ENCODE peak calls at places on chromosomes 16 and 17, in six cellular contexts. O, X, A, D, W and F are unnamed samples.

GRCh38 chr16:73172621-73173312 is 124.8 kb upstream of the ZFHX3 start:
- DNase-seq in A (peak; percentile 23), X (peak; percentile 93), O (peak; percentile 98), W (peak; percentile 93), D (no peak), F (peak; percentile 89)

GRCh38 chr16:1542166-1542500 is 8.7 kb downstream of the TMEM204 start:
- DNase-seq in O (no peak), X (no peak), D (no peak), W (no peak), A (no peak), F (no peak)

GRCh38 chr17:69732272-69732671 is 317.8 kb downstream of the MAP2K6 start:
- DNase-seq in W (no peak), A (no peak), X (no peak), O (peak; percentile 51), D (no peak), F (no peak)

GRCh38 chr17:50620848-50621247 is 13.8 kb upstream of the ABCC3 start:
- DNase-seq in W (no peak), X (no peak), A (no peak), D (no peak), O (no peak), F (no peak)

GRCh38 chr17:55421179-55421934 is at the start of gene MMD:
- DNase-seq in X (no peak), O (no peak), D (no peak), W (peak; percentile 68), A (no peak), F (no peak)

GRCh38 chr16:1197237-1197866 is 27.7 kb downstream of the TPSG1 start:
- DNase-seq in W (no peak), O (no peak), D (no peak), A (no peak), X (no peak), F (no peak)

GRCh38 chr16:58306327-58306726 is 11.5 kb upstream of the PRSS54 start:
- DNase-seq in X (no peak), O (peak; percentile 31), D (peak; percentile 73), A (peak; percentile 28), W (peak; percentile 64), F (peak; percentile 38)

GRCh38 chr16:66224186-66224585 is 142.3 kb upstream of the CDH5 start:
- DNase-seq in X (no peak), A (no peak), O (no peak), D (no peak), W (no peak), F (no peak)

GRCh38 chr16:85163278-85164112 is 51.2 kb upstream of the CIBAR2 start:
- DNase-seq in O (no peak), A (no peak), D (no peak), X (peak; percentile 14), W (no peak), F (no peak)

GRCh38 chr17:81090361-81091133 is 55.6 kb downstream of the BAIAP2 start:
- DNase-seq in A (peak; percentile 36), O (peak; percentile 32), W (peak; percentile 66), X (no peak), D (peak; percentile 25), F (peak; percentile 87)

GRCh38 chr16:5490499-5490898 is 392.9 kb upstream of the EEF2KMT start:
- DNase-seq in D (peak; percentile 61), A (peak; percentile 13), O (no peak), X (no peak), W (peak; percentile 70), F (no peak)

GRCh38 chr17:72940511-72940910 is 152.0 kb downstream of the SLC39A11 start:
- DNase-seq in D (no peak), X (no peak), O (no peak), W (no peak), A (no peak), F (no peak)

GRCh38 chr16:11992594-11993524 is 16.3 kb downstream of the SNX29 start:
- DNase-seq in X (peak; percentile 14), W (no peak), A (no peak), O (no peak), D (no peak), F (no peak)

GRCh38 chr16:89658221-89658879 is 714 bp downstream of the SPATA33 start:
- DNase-seq in W (no peak), A (no peak), O (no peak), D (peak; percentile 38), X (peak; percentile 91), F (peak; percentile 18)

GRCh38 chr17:51351890-51352289 is 91.5 kb downstream of the UTP18 start:
- DNase-seq in X (no peak), W (peak; percentile 18), D (no peak), O (peak; percentile 77), A (no peak), F (no peak)

GRCh38 chr17:19766016-19766415 is 17.9 kb upstream of the ALDH3A1 start:
- DNase-seq in X (no peak), A (no peak), D (no peak), W (no peak), O (no peak), F (no peak)

GRCh38 chr16:14186007-14186953 is 115.2 kb downstream of the MRTFB start:
- DNase-seq in X (no peak), W (no peak), O (peak; percentile 80), A (no peak), D (peak; percentile 3), F (peak; percentile 79)

GRCh38 chr16:4032768-4033167 is 83.5 kb downstream of the ADCY9 start:
- DNase-seq in W (peak; percentile 81), D (no peak), X (peak; percentile 86), A (no peak), O (peak; percentile 64), F (no peak)

GRCh38 chr17:60229189-60229802 is 79.5 kb downstream of the CA4 start:
- DNase-seq in A (no peak), D (no peak), O (peak; percentile 14), W (peak; percentile 6), X (peak; percentile 38), F (peak; percentile 17)

GRCh38 chr17:44736551-44737240 is 22.1 kb upstream of the ADAM11 start:
- DNase-seq in W (no peak), A (no peak), X (no peak), O (no peak), D (no peak), F (no peak)

GRCh38 chr16:4944333-4945281 is 7.7 kb upstream of the PPL start:
- DNase-seq in O (peak; percentile 99), X (peak; percentile 98), A (peak; percentile 100), D (no peak), W (peak; percentile 74), F (peak; percentile 98)

GRCh38 chr16:49547448-49547847 is 173.8 kb downstream of the C16orf78 start:
- DNase-seq in X (no peak), W (no peak), A (no peak), O (no peak), D (no peak), F (no peak)

GRCh38 chr16:19853973-19854876 is 30.4 kb downstream of the GPRC5B start:
- DNase-seq in D (no peak), A (no peak), X (no peak), O (peak; percentile 13), W (no peak), F (no peak)

DNA sequence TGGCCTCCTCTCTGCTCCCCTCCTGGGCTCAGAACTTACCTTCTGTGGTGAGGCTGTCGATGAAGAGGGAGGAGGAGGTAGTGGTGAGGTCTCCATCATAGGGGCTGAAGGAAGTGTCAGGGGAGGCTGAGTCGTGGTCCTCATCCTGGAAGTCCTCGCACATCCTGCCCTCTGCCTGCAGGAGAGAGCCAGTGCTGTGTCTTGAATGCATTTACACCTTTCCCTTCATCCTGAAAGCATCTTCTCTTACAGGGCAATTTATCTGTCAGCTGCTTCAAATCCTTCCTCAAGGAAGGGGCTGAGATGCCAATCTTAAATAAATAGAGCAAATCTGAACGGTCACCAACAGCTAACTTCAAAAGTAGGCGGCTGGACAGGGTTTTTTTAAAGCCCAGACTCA is 73.6 kb downstream of the PLXDC1 start:
- DNase-seq in W (no peak), A (no peak), D (no peak), X (no peak), O (no peak), F (no peak)
- TF ChIP-seq CTCF in W (no peak), A (peak; percentile 17), D (no peak), X (no peak), O (no peak), F (peak; percentile 16)

GRCh38 chr17:4900231-4901107 is 1.1 kb downstream of the C17orf107 start:
- DNase-seq in D (peak; percentile 62), W (peak; percentile 21), X (peak; percentile 80), O (no peak), A (no peak), F (no peak)

GRCh38 chr17:4903051-4903818 is at the start of gene CHRNE:
- DNase-seq in O (peak; percentile 84), A (peak; percentile 83), D (peak; percentile 87), X (peak; percentile 85), W (peak; percentile 95), F (peak; percentile 79)

GRCh38 chr17:4901108-4901647 is 1.7 kb downstream of the CHRNE start:
- DNase-seq in O (no peak), W (no peak), X (peak; percentile 55), D (no peak), A (no peak), F (no peak)

GRCh38 chr17:4901648-4902344 is 1.1 kb downstream of the CHRNE start:
- DNase-seq in O (no peak), X (peak; percentile 90), A (no peak), D (no peak), W (peak; percentile 25), F (no peak)

GRCh38 chr17:4902540-4902939 is 358 bp downstream of the CHRNE start:
- DNase-seq in X (peak; percentile 68), D (no peak), W (no peak), A (no peak), O (no peak), F (no peak)
- H3K4me3 ChIP-seq in X (no peak overlapping the region), D (no peak overlapping the region), W (no peak overlapping the region), A (no peak overlapping the region), O (no peak overlapping the region), F (no peak overlapping the region)

GRCh38 chr17:78689029-78689428 is 93.0 kb downstream of the CYTH1 start:
- DNase-seq in W (no peak), X (no peak), D (peak; percentile 51), A (no peak), O (no peak), F (no peak)
- TF ChIP-seq CTCF in W (no peak), X (no peak), D (peak; percentile 40), A (no peak), O (no peak), F (no peak)

DNA sequence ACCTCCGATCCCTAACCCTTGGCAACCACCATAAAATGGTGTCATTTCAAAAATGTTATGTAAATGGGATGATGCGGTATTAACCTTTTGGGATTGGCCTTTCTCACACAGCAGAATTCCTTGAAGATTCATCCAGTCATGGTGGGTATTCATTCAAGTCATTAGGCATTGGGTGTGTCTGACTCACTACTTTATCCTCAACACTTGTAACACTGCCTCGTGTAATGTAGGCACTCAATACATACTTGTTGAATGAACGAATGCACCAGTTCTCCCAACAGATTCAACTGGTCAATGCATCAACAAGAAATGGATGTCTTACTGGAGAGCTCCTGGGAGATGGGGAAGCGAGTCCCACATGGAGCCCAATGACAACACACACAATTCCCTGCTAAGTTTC is 21.8 kb upstream of the GAN start:
- DNase-seq in O (no peak), D (no peak), A (no peak), X (no peak), W (no peak), F (no peak)
- H3K4me3 ChIP-seq in O (no peak overlapping the region), D (no peak overlapping the region), A (no peak overlapping the region), X (no peak overlapping the region), W (no peak overlapping the region), F (no peak overlapping the region)

DNA sequence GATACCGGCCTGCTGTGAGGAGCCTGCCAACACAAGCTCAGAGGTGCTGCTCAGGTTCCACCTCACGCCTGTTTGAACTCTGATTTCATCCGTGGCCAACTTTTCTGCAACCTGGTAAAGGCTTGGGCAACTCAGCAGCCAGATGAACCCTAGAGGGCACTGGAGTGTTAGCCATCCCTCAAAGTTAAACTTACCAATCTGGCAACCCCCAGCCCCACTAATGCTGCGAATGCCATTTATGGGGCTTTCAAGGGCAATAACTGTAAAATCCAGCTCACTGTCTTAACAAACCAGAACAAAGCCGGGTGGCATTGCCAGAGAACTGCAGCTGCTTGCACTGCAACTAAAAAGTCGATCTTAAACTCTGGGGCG is 105.5 kb downstream of the AXIN2 start:
- DNase-seq in W (peak; percentile 53), A (no peak), O (peak; percentile 32), X (peak; percentile 62), D (peak; percentile 7), F (peak; percentile 20)
- TF ChIP-seq CTCF in W (no peak), A (peak; percentile 44), O (peak; percentile 46), X (peak; percentile 43), D (no peak), F (peak; percentile 51)